ENCODE peak calls at places on chromosomes 6 and 20, in seven cellular contexts. P is IMR-90, B is neuronal stem cell, G is mesenchymal stem cell, D is H1, S is trophoblast cell, U is mesendoderm. O is an unnamed sample.

GRCh38 chr6:144006731-144007454 is 1.2 kb downstream of the PLAGL1 start:
- DNase-seq in P (peak), S (peak), B (no peak), D (no peak), G (peak), U (peak), O (no peak)

GRCh38 chr6:52667572-52667971 is 3.3 kb upstream of the TMEM14A start:
- DNase-seq in G (no peak), D (no peak), S (no peak), P (no peak), B (no peak), U (no peak), O (no peak)

GRCh38 chr6:54910326-54910952 is 63.9 kb downstream of the FAM83B start:
- DNase-seq in B (no peak), U (no peak), S (no peak), P (peak), D (no peak), G (peak), O (no peak)

GRCh38 chr6:167295495-167296292 is 4.6 kb downstream of the UNC93A start:
- DNase-seq in D (no peak), S (no peak), P (no peak), U (no peak), G (no peak), B (no peak), O (no peak)

GRCh38 chr6:89375427-89375868 is 22.9 kb upstream of the UBE2J1 start:
- DNase-seq in P (no peak), B (no peak), S (peak), U (peak), G (no peak), D (peak), O (peak)

GRCh38 chr6:87645080-87645479 is 55.1 kb downstream of the ORC3 start:
- DNase-seq in U (no peak), D (no peak), S (no peak), B (no peak), P (no peak), G (no peak), O (no peak)

GRCh38 chr20:14536738-14537137 is 199.3 kb upstream of the FLRT3 start:
- DNase-seq in G (no peak), P (no peak), U (no peak), D (no peak), S (no peak), B (no peak), O (no peak)

GRCh38 chr6:143164565-143165105 is 103.9 kb downstream of the AIG1 start:
- DNase-seq in B (no peak), G (no peak), U (no peak), D (no peak), P (no peak), S (peak), O (no peak)

GRCh38 chr6:2554651-2555050 is 196.1 kb downstream of the MYLK4 start:
- DNase-seq in P (no peak), U (no peak), S (peak), G (no peak), B (no peak), D (no peak), O (no peak)

GRCh38 chr6:146785001-146785585 is 186.3 kb downstream of the ADGB start:
- DNase-seq in S (peak), G (peak), U (peak), P (peak), B (peak), D (no peak), O (no peak)

GRCh38 chr6:7902221-7902620 is 8.4 kb downstream of the TXNDC5 start:
- DNase-seq in B (no peak), S (no peak), U (no peak), P (no peak), G (no peak), D (no peak), O (no peak)

GRCh38 chr6:140490086-140490485 is 1115.6 kb upstream of the CITED2 start:
- DNase-seq in G (no peak), U (no peak), B (no peak), S (no peak), D (no peak), P (peak), O (no peak)

DNA sequence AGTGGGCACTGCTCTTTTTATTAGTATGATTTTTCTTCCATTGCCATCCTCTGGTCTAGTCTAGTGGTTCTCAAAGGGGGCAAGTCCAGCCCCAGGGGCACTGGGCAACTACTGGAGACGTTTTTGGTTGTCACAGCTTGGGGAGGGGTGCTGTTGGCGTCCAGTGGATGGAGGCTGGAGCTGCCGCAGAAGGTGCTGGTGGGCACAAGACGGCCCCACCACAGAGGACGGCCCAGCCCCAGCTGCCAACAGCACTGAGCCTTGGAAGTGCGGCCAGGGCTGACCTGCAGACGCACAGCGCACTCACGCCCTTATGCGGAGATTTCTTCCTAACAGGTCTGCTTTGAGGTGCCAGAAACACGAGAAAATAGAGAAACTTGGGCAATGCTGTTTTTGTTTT is 40.3 kb downstream of the CDH4 start:
- DNase-seq in D (no peak), G (no peak), B (no peak), S (no peak), P (no peak), U (no peak), O (no peak)
- H3K18ac ChIP-seq in D (no peak), G (no peak), B (peak), S (no peak), P (no peak), U (no peak), O (no peak)

GRCh38 chr20:24559114-24559513 is 89.7 kb downstream of the SYNDIG1 start:
- DNase-seq in P (no peak), G (no peak), S (no peak), B (no peak), D (no peak), U (no peak), O (no peak)
- H2AK5ac ChIP-seq in P (no peak), G (no peak), S (no peak), B (no peak), D (no peak), U (no peak), O (no peak)

GRCh38 chr6:141764388-141764787 is 368.3 kb upstream of the GJE1 start:
- DNase-seq in P (no peak), B (no peak), G (no peak), D (no peak), S (no peak), U (no peak), O (no peak)
- H3K4ac ChIP-seq in P (no peak), B (no peak), G (no peak), D (no peak), S (no peak), U (no peak), O (no peak)

GRCh38 chr20:61969806-61970205 is 95.9 kb downstream of the TAF4 start:
- DNase-seq in B (no peak), D (no peak), G (no peak), P (no peak), S (no peak), U (no peak), O (no peak)
- H3K18ac ChIP-seq in B (no peak), D (no peak), G (no peak), P (no peak), S (no peak), U (no peak), O (no peak)

GRCh38 chr6:25489399-25489798 is 162.6 kb upstream of the SCGN start:
- DNase-seq in P (no peak), D (no peak), U (no peak), G (no peak), B (no peak), S (no peak), O (no peak)
- H2AK5ac ChIP-seq in P (no peak), D (no peak), U (no peak), G (no peak), B (no peak), S (no peak), O (no peak)

DNA sequence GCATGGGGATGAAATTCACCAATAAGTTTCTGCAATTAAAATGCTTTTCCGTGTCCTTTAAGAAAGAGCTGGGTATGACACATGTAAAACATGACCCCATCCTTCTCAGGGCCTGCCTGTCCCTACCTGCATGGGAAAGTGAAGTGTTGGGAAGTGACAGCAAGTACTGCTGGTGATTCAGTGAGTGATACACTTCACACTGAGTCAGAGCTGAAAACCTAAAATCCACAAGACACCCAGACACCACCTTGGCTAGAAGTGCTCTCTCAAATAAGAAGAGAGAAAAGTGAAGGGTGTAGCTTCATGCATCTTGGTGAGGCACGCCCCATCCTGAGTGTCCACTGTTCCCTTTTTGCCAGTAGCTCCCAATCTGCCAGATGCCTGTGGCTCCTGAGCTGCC is 3.3 kb downstream of the RAB22A start:
- DNase-seq in P (no peak), U (no peak), D (no peak), B (no peak), S (no peak), G (no peak), O (no peak)
- H3K4ac ChIP-seq in P (no peak), U (no peak), D (no peak), B (no peak), S (peak), G (no peak), O (no peak)

DNA sequence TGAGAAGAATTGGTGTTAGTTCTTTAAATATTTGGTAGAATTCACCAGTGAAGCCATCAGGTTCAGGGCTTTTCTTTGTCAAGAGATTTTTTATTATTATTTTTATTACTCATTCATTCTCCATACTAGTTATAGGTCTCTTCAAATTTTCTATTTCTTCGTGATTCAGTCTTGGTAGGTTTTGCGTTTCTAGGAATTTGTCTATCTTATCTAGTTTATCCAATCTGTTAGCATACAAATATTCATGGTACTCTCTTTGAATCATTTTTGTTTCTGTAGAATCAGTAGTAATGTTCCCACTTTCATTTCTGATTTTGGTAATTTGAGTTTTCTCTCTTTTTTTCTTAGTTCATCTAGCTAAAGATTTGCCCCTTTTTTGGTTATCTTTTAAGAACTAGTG is 52.3 kb upstream of the PRDM1 start:
- DNase-seq in B (no peak), P (no peak), U (no peak), G (no peak), S (no peak), D (no peak), O (no peak)
- H3K18ac ChIP-seq in B (no peak), P (no peak), U (no peak), G (no peak), S (no peak), D (no peak), O (no peak)

DNA sequence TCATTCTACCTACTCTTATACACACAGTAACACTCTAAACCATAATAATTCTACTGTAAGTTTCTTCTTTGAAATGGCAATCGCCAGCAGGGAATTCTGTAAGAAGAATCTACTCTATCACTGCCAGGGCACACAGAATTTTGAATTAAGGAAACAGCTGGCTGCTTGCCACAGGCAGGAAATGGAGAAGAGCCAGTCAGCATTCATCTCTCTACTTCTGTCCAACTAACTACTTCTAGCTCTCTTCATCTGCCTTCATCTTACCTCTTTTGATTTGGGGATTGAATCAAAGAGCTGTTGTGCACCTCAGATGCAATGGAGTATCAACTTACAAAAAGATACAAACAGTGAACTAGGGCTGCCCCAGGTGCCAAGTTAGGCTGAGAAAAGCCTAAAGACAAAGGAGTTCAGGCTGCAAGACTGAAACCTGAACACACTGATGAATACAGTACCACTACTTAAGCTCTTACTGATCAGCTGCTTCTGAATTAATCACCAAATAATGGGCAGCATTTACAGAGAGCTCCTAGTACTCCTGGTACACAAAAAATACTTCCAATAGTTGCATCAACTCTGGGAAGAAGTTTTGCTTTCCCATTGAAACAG is 82.0 kb downstream of the PTPRK start:
- DNase-seq in S (no peak), P (no peak), U (no peak), G (no peak), B (no peak), D (no peak), O (no peak)
- H2AK5ac ChIP-seq in S (no peak), P (no peak), U (no peak), G (no peak), B (no peak), D (no peak), O (no peak)

GRCh38 chr6:26175033-26175427 is 87.8 kb downstream of the HFE start:
- DNase-seq in U (no peak), G (no peak), B (no peak), S (no peak), D (no peak), P (no peak), O (no peak)
- H3K4ac ChIP-seq in U (no peak), G (no peak), B (no peak), S (no peak), D (no peak), P (no peak), O (no peak)